ENCODE peak calls at places on chromosome 4, in eight cellular contexts. J is GM23338, G is K562, B is SK-N-SH, R is HepG2, O is HCT116, M is H1, E is GM12878. N is an unnamed sample.

GRCh38 chr4:33696066-33696465 is 2548.2 kb downstream of the ARAP2 start:
- DNase-seq in J (no peak), G (no peak), B (no peak), R (no peak), O (no peak), M (no peak), E (no peak), N (no peak)

GRCh38 chr4:147362868-147363440 is 117.9 kb upstream of the EDNRA start:
- DNase-seq in J (no peak), G (no peak), B (peak), R (no peak), O (no peak), M (no peak), E (no peak), N (no peak)

GRCh38 chr4:113073614-113074013 is 24.2 kb downstream of the ANK2 start:
- DNase-seq in J (no peak), G (no peak), B (no peak), R (no peak), O (no peak), M (no peak), E (no peak), N (no peak)

GRCh38 chr4:113741971-113742370 is 19.6 kb downstream of the CAMK2D start:
- DNase-seq in J (no peak), G (no peak), B (no peak), R (no peak), O (no peak), M (no peak), E (no peak), N (no peak)

GRCh38 chr4:124427095-124427767 is 285.3 kb downstream of the ANKRD50 start:
- DNase-seq in J (no peak), G (no peak), B (no peak), R (peak), O (no peak), M (no peak), E (no peak), N (peak)

GRCh38 chr4:25303578-25303977 is 9.0 kb upstream of the ZCCHC4 start:
- DNase-seq in J (no peak), G (no peak), B (no peak), R (no peak), O (no peak), M (no peak), E (no peak), N (no peak)

GRCh38 chr4:23614284-23614892 is 275.5 kb downstream of the PPARGC1A start:
- DNase-seq in J (peak), G (no peak), B (peak), R (peak), O (no peak), M (peak), E (no peak), N (no peak)

GRCh38 chr4:145736241-145736831 is 56.4 kb downstream of the C4orf51 start:
- DNase-seq in J (no peak), G (no peak), B (no peak), R (no peak), O (no peak), M (no peak), E (no peak), N (peak)

GRCh38 chr4:98586231-98586630 is 72.2 kb downstream of the TSPAN5 start:
- DNase-seq in J (no peak), G (no peak), B (no peak), R (no peak), O (no peak), M (no peak), E (no peak), N (no peak)

GRCh38 chr4:1871471-1872021 is 353 bp downstream of the NSD2 start:
- DNase-seq in J (peak), G (peak), B (peak), R (no peak), O (no peak), M (no peak), E (no peak), N (peak)

GRCh38 chr4:142818009-142818408 is 28.1 kb downstream of the INPP4B start:
- DNase-seq in J (no peak), G (no peak), B (no peak), R (no peak), O (peak), M (no peak), E (no peak), N (no peak)

GRCh38 chr4:120853101-120853940 is 69.2 kb downstream of the PRDM5 start:
- DNase-seq in J (no peak), G (no peak), B (no peak), R (no peak), O (no peak), M (no peak), E (no peak), N (no peak)

GRCh38 chr4:107069049-107069448 is 32.9 kb upstream of the DKK2 start:
- DNase-seq in J (no peak), G (no peak), B (no peak), R (no peak), O (no peak), M (no peak), E (no peak), N (peak)

GRCh38 chr4:2084316-2084715 is 25.2 kb downstream of the NAT8L start:
- DNase-seq in J (no peak), G (no peak), B (no peak), R (no peak), O (no peak), M (no peak), E (no peak), N (no peak)

GRCh38 chr4:150867148-150867547 is 147.9 kb downstream of the LRBA start:
- DNase-seq in J (peak), G (peak), B (peak), R (peak), O (peak), M (no peak), E (peak), N (peak)

GRCh38 chr4:3676907-3677495 is 89.2 kb upstream of the ADRA2C start:
- DNase-seq in J (no peak), G (no peak), B (no peak), R (no peak), O (no peak), M (no peak), E (no peak), N (no peak)

GRCh38 chr4:153153339-153153851 is 50.8 kb upstream of the TRIM2 start:
- DNase-seq in J (peak), G (no peak), B (peak), R (no peak), O (no peak), M (no peak), E (no peak), N (peak)
- TF ChIP-seq POLR2AphosphoS5 in J (no peak), G (no peak), B (no peak), R (no peak), O (no peak), M (no peak), E (no peak), N (no peak)

GRCh38 chr4:138992676-138993075 is 22.9 kb upstream of the NOCT start:
- DNase-seq in J (no peak), G (no peak), B (no peak), R (no peak), O (no peak), M (no peak), E (no peak), N (no peak)
- H3K4me2 ChIP-seq in J (no peak), G (no peak), B (no peak), R (no peak), O (no peak), M (no peak), E (no peak), N (no peak)

GRCh38 chr4:16387448-16387847 is 161.2 kb upstream of the TAPT1 start:
- DNase-seq in J (no peak), G (no peak), B (no peak), R (no peak), O (no peak), M (no peak), E (no peak), N (no peak)
- TF ChIP-seq POLR2AphosphoS5 in J (no peak), G (no peak), B (no peak), R (no peak), O (no peak), M (no peak), E (no peak), N (no peak)

DNA sequence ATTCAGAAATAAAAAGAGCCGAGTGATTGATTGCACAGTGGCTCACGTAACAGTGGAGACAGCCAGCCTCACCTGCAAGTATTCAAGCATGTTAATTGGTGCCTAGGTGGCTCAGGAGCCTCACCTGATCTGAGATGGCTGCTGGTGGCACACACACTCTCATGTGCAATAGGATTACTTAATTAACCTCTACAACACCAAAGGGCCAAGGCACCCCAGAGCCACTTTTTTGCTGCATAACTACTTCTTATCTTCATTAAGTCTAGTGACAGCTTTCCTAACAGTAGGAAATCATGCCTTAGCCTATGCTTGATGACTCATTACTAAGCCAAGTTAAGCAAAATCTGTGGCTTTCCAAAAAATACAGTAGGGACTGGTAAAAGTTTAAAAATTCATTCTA is 117.3 kb upstream of the NOCT start:
- DNase-seq in J (no peak), G (no peak), B (no peak), R (no peak), O (no peak), M (no peak), E (no peak), N (no peak)
- H3K4me2 ChIP-seq in J (no peak), G (no peak), B (peak), R (no peak), O (no peak), M (no peak), E (no peak), N (no peak)

GRCh38 chr4:803884-804283 is 22.0 kb downstream of the CPLX1 start:
- DNase-seq in J (no peak), G (no peak), B (no peak), R (no peak), O (no peak), M (no peak), E (no peak), N (no peak)

GRCh38 chr4:801436-802124 is 24.3 kb downstream of the CPLX1 start:
- DNase-seq in J (no peak), G (no peak), B (no peak), R (no peak), O (no peak), M (no peak), E (no peak), N (no peak)

GRCh38 chr4:807792-808191 is 18.1 kb downstream of the CPLX1 start:
- DNase-seq in J (no peak), G (no peak), B (no peak), R (no peak), O (no peak), M (no peak), E (no peak), N (no peak)

GRCh38 chr4:808860-809570 is 16.9 kb downstream of the CPLX1 start:
- DNase-seq in J (no peak), G (no peak), B (no peak), R (no peak), O (no peak), M (no peak), E (no peak), N (no peak)

GRCh38 chr4:804804-805203 is 21.1 kb downstream of the CPLX1 start:
- DNase-seq in J (no peak), G (no peak), B (no peak), R (no peak), O (no peak), M (no peak), E (no peak), N (no peak)
- TF ChIP-seq POLR2AphosphoS5 in J (no peak), G (no peak), B (no peak), R (no peak), O (no peak), M (no peak), E (no peak), N (no peak)

N was measured in endothelial cell of umbilical vein.